ENCODE peak calls at places on chromosome 5, in four cellular contexts. G is mesendoderm, B is neuronal stem cell, X is H1. J is an unnamed sample.

GRCh38 chr5:58335518-58335917 is 124.4 kb downstream of the PLK2 start:
- DNase-seq in B (no peak), G (peak; percentile 30), X (no peak), J (no peak)

GRCh38 chr5:1437452-1437851 is 7.8 kb downstream of the SLC6A3 start:
- DNase-seq in G (peak; percentile 58), X (no peak), B (no peak), J (peak; percentile 73)

GRCh38 chr5:177472460-177473441 is 683 bp downstream of the DBN1 start:
- DNase-seq in G (peak; percentile 56), B (peak; percentile 52), X (no peak), J (no peak)

GRCh38 chr5:154129013-154129412 is 61.5 kb upstream of the GALNT10 start:
- DNase-seq in B (no peak), X (no peak), G (no peak), J (no peak)

GRCh38 chr5:116486588-116486987 is 88.0 kb downstream of the SEMA6A start:
- DNase-seq in G (no peak), B (no peak), X (no peak), J (no peak)

GRCh38 chr5:58149345-58149744 is 310.5 kb downstream of the PLK2 start:
- DNase-seq in B (no peak), X (no peak), G (no peak), J (no peak)

GRCh38 chr5:139443766-139444473 is 4.6 kb upstream of the DNAJC18 start:
- DNase-seq in B (no peak), X (no peak), G (peak; percentile 51), J (no peak)

GRCh38 chr5:140232731-140233130 is 57.7 kb downstream of the CYSTM1 start:
- DNase-seq in X (no peak), B (no peak), G (no peak), J (no peak)

GRCh38 chr5:958701-959571 is 49.7 kb upstream of the NKD2 start:
- DNase-seq in X (no peak), G (no peak), B (no peak), J (peak; percentile 32)

GRCh38 chr5:87526131-87526530 is 113.4 kb upstream of the CCNH start:
- DNase-seq in G (no peak), B (peak; percentile 31), X (no peak), J (no peak)

GRCh38 chr5:124310453-124310852 is 436.0 kb downstream of the ZNF608 start:
- DNase-seq in B (no peak), G (no peak), X (no peak), J (no peak)

DNA sequence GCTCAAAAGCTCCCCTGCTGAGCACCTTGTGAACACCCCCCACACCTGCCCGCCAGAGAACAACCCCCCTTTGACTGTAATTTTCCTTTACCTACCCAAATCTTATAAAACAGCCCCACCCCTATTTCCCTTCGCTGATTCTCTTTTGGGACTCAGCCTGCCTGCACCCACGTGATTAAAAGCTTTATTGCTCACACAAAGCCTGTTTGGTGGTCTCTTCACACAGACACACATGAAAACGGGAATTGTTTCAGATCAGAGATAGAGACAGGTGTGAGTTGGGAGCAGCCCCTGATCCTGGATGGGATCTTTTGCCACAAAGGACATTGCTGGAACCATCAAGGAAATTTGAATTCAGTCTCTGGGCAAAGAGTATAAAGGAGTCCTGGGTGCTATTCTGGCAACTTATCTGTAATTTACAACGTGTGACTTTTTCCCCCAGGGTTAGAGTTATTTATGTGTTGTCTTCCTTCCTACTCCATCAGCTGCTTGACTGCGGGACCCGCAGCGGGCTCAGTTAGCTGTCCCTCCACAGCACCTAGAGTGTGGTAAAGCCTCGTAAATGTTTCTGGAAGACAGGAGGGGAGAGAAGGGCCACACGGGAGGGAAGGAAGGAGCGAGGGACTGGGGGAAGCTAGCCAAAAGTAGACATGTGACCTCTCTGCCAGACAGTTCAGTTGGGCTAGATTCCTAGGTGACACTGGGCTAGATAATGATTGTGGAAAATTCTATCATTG is 437.0 kb downstream of the ZNF608 start:
- DNase-seq in X (peak; percentile 60), G (peak; percentile 94), B (no peak), J (peak; percentile 62)
- H4K8ac ChIP-seq in X (no peak overlapping the region), G (no peak overlapping the region), B (no peak overlapping the region), J (no peak overlapping the region)

GRCh38 chr5:172866378-172866777 is 32.3 kb downstream of the ERGIC1 start:
- DNase-seq in X (no peak), G (no peak), B (no peak), J (no peak)

GRCh38 chr5:172867761-172868435 is 33.8 kb downstream of the ERGIC1 start:
- DNase-seq in G (no peak), X (no peak), B (no peak), J (no peak)

GRCh38 chr5:172868924-172869565 is 35.0 kb downstream of the ERGIC1 start:
- DNase-seq in B (no peak), X (no peak), G (no peak), J (no peak)

GRCh38 chr5:172868436-172868923 is 34.4 kb downstream of the ERGIC1 start:
- DNase-seq in B (no peak), X (no peak), G (no peak), J (no peak)

GRCh38 chr5:172866802-172867748 is 33.0 kb downstream of the ERGIC1 start:
- DNase-seq in B (no peak), X (peak; percentile 56), G (peak; percentile 41), J (peak; percentile 46)
- H4K8ac ChIP-seq in B (no peak overlapping the region), X (no peak overlapping the region), G (no peak overlapping the region), J (no peak overlapping the region)

GRCh38 chr5:132103969-132104391 is 30.4 kb downstream of the CSF2 start:
- DNase-seq in G (no peak), X (no peak), B (no peak), J (no peak)
- H4K8ac ChIP-seq in G (no peak overlapping the region), X (no peak overlapping the region), B (no peak overlapping the region), J (no peak overlapping the region)

GRCh38 chr5:123429221-123429954 is 6.2 kb upstream of the CEP120 start:
- DNase-seq in G (no peak), B (no peak), X (no peak), J (no peak)
- H4K8ac ChIP-seq in G (no peak overlapping the region), B (no peak overlapping the region), X (no peak overlapping the region), J (no peak overlapping the region)